ENCODE peak calls at places on chromosomes 12 and 14, in ten cellular contexts. H is GM12864; V is neural crest cell; M is foreskin fibroblast; W is activated CD4-positive, alpha-beta T cell treated with anti-CD3 and anti-CD28 coated beads, Interleukin-2, amount 10 ng/mL, durations not matched to agents 7 days and 5 days; C is activated T-helper 1 cell treated with Interleukin-2 at 50 U/mL for 16 hours; O is NCI-H774; L is fibroblast of pulmonary artery; T is Caki2; P is GM20000. S is an unnamed sample.

GRCh38 chr12:7130791-7131501 is 775 bp downstream of the CLSTN3 start:
- DNase-seq in T (peak; percentile 22), P (peak; percentile 58), O (peak; percentile 25), M (peak; percentile 77), V (peak; percentile 37), L (peak; percentile 44), C (peak; percentile 33), H (no peak), W (peak; percentile 58), S (no peak)

GRCh38 chr12:131720921-131721320 is 10.0 kb downstream of the SFSWAP start:
- DNase-seq in W (no peak), O (no peak), C (no peak), V (no peak), M (peak; percentile 26), L (no peak), T (peak; percentile 16), H (no peak), P (no peak), S (no peak)

GRCh38 chr12:124709722-124710656 is 142.6 kb upstream of the NCOR2 start:
- DNase-seq in L (peak; percentile 56), H (no peak), W (no peak), C (no peak), V (no peak), T (no peak), M (peak; percentile 61), P (no peak), O (peak; percentile 71), S (no peak)

GRCh38 chr12:41604830-41605229 is 416.7 kb downstream of the PDZRN4 start:
- DNase-seq in P (no peak), T (peak; percentile 83), M (no peak), H (no peak), L (peak; percentile 4), V (no peak), W (no peak), O (no peak), C (no peak), S (no peak)

GRCh38 chr12:89494411-89495231 is 30.0 kb downstream of the GALNT4 start:
- DNase-seq in H (no peak), V (no peak), C (no peak), T (no peak), P (no peak), W (no peak), M (peak; percentile 49), O (no peak), L (no peak), S (no peak)

GRCh38 chr12:42921741-42922511 is 332.4 kb upstream of the PRICKLE1 start:
- DNase-seq in L (no peak), V (no peak), C (no peak), O (no peak), W (no peak), H (no peak), M (peak; percentile 86), T (peak; percentile 35), P (no peak), S (no peak)

GRCh38 chr14:92759300-92759678 is 10.9 kb upstream of the LGMN start:
- DNase-seq in L (peak; percentile 39), O (peak; percentile 66), C (no peak), W (no peak), H (no peak), M (peak; percentile 62), T (peak; percentile 86), V (no peak), P (no peak), S (no peak)

GRCh38 chr12:55842681-55843429 is at the start of gene MMP19:
- DNase-seq in H (no peak), T (no peak), C (no peak), V (no peak), P (no peak), M (peak; percentile 91), O (no peak), L (peak; percentile 89), W (no peak), S (no peak)

GRCh38 chr14:102757646-102758045 is 19.6 kb upstream of the TRAF3 start:
- DNase-seq in O (no peak), H (no peak), M (no peak), W (no peak), C (no peak), P (no peak), T (no peak), V (no peak), L (no peak), S (no peak)

GRCh38 chr12:111444706-111445310 is 39.1 kb downstream of the SH2B3 start:
- DNase-seq in T (no peak), P (peak; percentile 89), V (no peak), W (peak; percentile 91), C (peak; percentile 68), M (peak; percentile 76), O (no peak), L (peak; percentile 39), H (peak; percentile 95), S (peak; percentile 67)

GRCh38 chr14:100587763-100588411 is 670 bp upstream of the BEGAIN start:
- DNase-seq in M (no peak), O (no peak), T (no peak), V (no peak), P (no peak), H (no peak), W (no peak), L (peak; percentile 16), C (no peak), S (no peak)

GRCh38 chr12:102388469-102388868 is 91.9 kb downstream of the IGF1 start:
- DNase-seq in P (no peak), V (no peak), O (no peak), H (no peak), T (no peak), M (no peak), W (no peak), C (no peak), L (no peak), S (no peak)

GRCh38 chr12:724194-724855 is 28.1 kb upstream of the WNK1 start:
- DNase-seq in W (peak; percentile 30), O (no peak), P (no peak), L (no peak), T (no peak), M (peak; percentile 22), C (no peak), V (no peak), H (no peak), S (no peak)

GRCh38 chr12:34406228-34406995 is 384.1 kb downstream of the ALG10 start:
- DNase-seq in C (no peak), T (no peak), V (no peak), H (no peak), L (no peak), M (no peak), W (no peak), P (peak; percentile 0), O (no peak), S (no peak)

GRCh38 chr14:60646202-60646886 is 2.9 kb downstream of the SIX1 start:
- DNase-seq in P (peak; percentile 23), V (no peak), C (no peak), T (no peak), O (no peak), H (no peak), L (no peak), M (peak; percentile 45), W (no peak), S (peak; percentile 76)

GRCh38 chr12:32437095-32437515 is 37.7 kb downstream of the FGD4 start:
- DNase-seq in V (no peak), W (no peak), P (no peak), L (peak; percentile 96), H (no peak), T (peak; percentile 88), M (peak; percentile 91), C (no peak), O (no peak), S (no peak)

GRCh38 chr12:131432532-131433260 is 278.2 kb upstream of the SFSWAP start:
- DNase-seq in V (no peak), T (no peak), P (peak; percentile 75), W (no peak), C (no peak), H (peak; percentile 18), M (no peak), L (no peak), O (no peak), S (no peak)

GRCh38 chr12:77995436-77996167 is 164.9 kb downstream of the NAV3 start:
- DNase-seq in L (peak; percentile 38), P (peak; percentile 33), V (no peak), M (peak; percentile 77), C (no peak), W (no peak), T (peak; percentile 59), H (peak; percentile 18), O (no peak), S (no peak)

GRCh38 chr12:40211185-40211584 is 13.6 kb upstream of the LRRK2 start:
- DNase-seq in L (no peak), T (no peak), M (no peak), O (no peak), H (no peak), W (no peak), V (no peak), P (no peak), C (no peak), S (no peak)

GRCh38 chr12:110741371-110741770 is 1.3 kb downstream of the PPP1CC start:
- DNase-seq in O (no peak), M (no peak), T (no peak), P (peak; percentile 38), C (no peak), W (peak; percentile 51), V (no peak), L (no peak), H (no peak), S (no peak)

GRCh38 chr14:103404032-103404918 is 19.1 kb downstream of the MARK3 start:
- DNase-seq in P (no peak), H (no peak), T (no peak), L (peak; percentile 55), M (peak; percentile 56), C (no peak), W (no peak), O (no peak), V (no peak), S (peak; percentile 51)

GRCh38 chr12:111699-112591 is 45.4 kb downstream of the IQSEC3 start:
- DNase-seq in W (no peak), M (no peak), O (no peak), H (peak; percentile 31), L (no peak), T (no peak), P (no peak), C (no peak), V (no peak), S (no peak)

GRCh38 chr12:1838994-1839365 is 18.6 kb downstream of the LRTM2 start:
- DNase-seq in V (no peak), T (no peak), O (no peak), L (no peak), P (no peak), C (no peak), H (no peak), M (no peak), W (no peak), S (no peak)

GRCh38 chr14:96242126-96242525 is 13.9 kb upstream of the BDKRB1 start:
- DNase-seq in H (no peak), P (no peak), V (no peak), W (no peak), C (no peak), L (no peak), O (no peak), M (no peak), T (no peak), S (no peak)

GRCh38 chr14:66432334-66432733 is 53.8 kb upstream of the CCDC196 start:
- DNase-seq in O (no peak), P (no peak), C (no peak), V (no peak), M (no peak), T (peak; percentile 41), H (no peak), W (no peak), L (no peak), S (no peak)

GRCh38 chr12:104456950-104457745 is 400 bp downstream of the CHST11 start:
- DNase-seq in O (no peak), H (no peak), M (peak; percentile 81), W (peak; percentile 67), P (peak; percentile 82), L (peak; percentile 80), C (peak; percentile 38), V (peak; percentile 57), T (peak; percentile 74), S (no peak)

GRCh38 chr12:1360812-1361211 is 233.6 kb downstream of the FBXL14 start:
- DNase-seq in T (no peak), P (no peak), V (no peak), O (no peak), L (peak; percentile 30), H (no peak), M (peak; percentile 83), W (no peak), C (no peak), S (no peak)

GRCh38 chr12:25404955-25405354 is 148.1 kb downstream of the LMNTD1 start:
- DNase-seq in M (no peak), W (no peak), V (no peak), C (no peak), H (no peak), L (no peak), T (no peak), O (no peak), P (no peak), S (no peak)